ENCODE peak calls at places on chromosomes 3 and 15, in six cellular contexts. F is T47D, N is coronary artery, T is psoas muscle, K is T-helper 1 cell, A is brain pericyte. X is an unnamed sample.

GRCh38 chr15:57972801-57973311 is 92.7 kb downstream of the ALDH1A2 start:
- DNase-seq in N (no peak), K (no peak), F (no peak), T (no peak), A (no peak), X (no peak)

GRCh38 chr3:901953-902778 is 190.7 kb upstream of the CNTN6 start:
- DNase-seq in F (peak; percentile 38), N (no peak), A (no peak), T (no peak), K (no peak), X (no peak)

GRCh38 chr3:119469378-119470189 is 821 bp downstream of the POGLUT1 start:
- DNase-seq in N (peak; percentile 76), F (peak; percentile 57), K (no peak), T (no peak), A (no peak), X (no peak)

GRCh38 chr3:101680466-101680865 is 3.5 kb upstream of the ZBTB11 start:
- DNase-seq in A (no peak), N (no peak), K (no peak), T (no peak), F (no peak), X (no peak)

GRCh38 chr3:131007256-131007655 is 19.4 kb downstream of the ASTE1 start:
- DNase-seq in F (no peak), K (no peak), N (no peak), T (no peak), A (no peak), X (no peak)

GRCh38 chr3:126750760-126751129 is 46.7 kb downstream of the CHCHD6 start:
- DNase-seq in A (no peak), K (no peak), N (peak; percentile 49), F (no peak), T (no peak), X (no peak)

GRCh38 chr3:172653004-172653403 is 57.9 kb downstream of the NCEH1 start:
- DNase-seq in K (no peak), A (no peak), T (no peak), F (no peak), N (no peak), X (no peak)

GRCh38 chr3:177960722-177961121 is 575.5 kb upstream of the KCNMB2 start:
- DNase-seq in T (no peak), N (no peak), F (no peak), A (no peak), K (no peak), X (no peak)

GRCh38 chr3:62057339-62058047 is 315.9 kb downstream of the FEZF2 start:
- DNase-seq in T (no peak), K (no peak), N (no peak), A (no peak), F (no peak), X (no peak)

X was measured in prostate gland.